ENCODE peak calls at places on chromosomes 7 and 10, in eight cellular contexts. Y is psoas muscle; S is NCI-H460; J is stimulated activated CD8-positive, alpha-beta memory T cell treated with anti-CD3 and anti-CD28 coated beads, Interleukin-4, amount 100 ng/mL, for 4 hours; B is stimulated activated CD4-positive, alpha-beta T cell treated with anti-CD3 and anti-CD28 coated beads, Interleukin-1b, Interleukin-23, amount 100 ng/mL, for 4 hours; M is activated T-cell treated with anti-CD3 and anti-CD28 coated beads for 1 hour; R is glomerular endothelial cell; H is fibroblast of lung. C is an unnamed sample.

GRCh38 chr10:75234683-75235374 is 928 bp downstream of the COMTD1 start:
- DNase-seq in J (no peak), R (no peak), B (no peak), S (no peak), M (peak; percentile 13), Y (peak; percentile 39), H (no peak), C (no peak)

GRCh38 chr10:4687397-4687796 is 138.6 kb upstream of the AKR1E2 start:
- DNase-seq in J (no peak), R (no peak), B (no peak), S (no peak), H (peak; percentile 45), Y (no peak), M (no peak), C (no peak)

GRCh38 chr7:116097365-116098009 is 66.9 kb upstream of the TFEC start:
- DNase-seq in S (peak; percentile 31), B (no peak), J (no peak), M (no peak), Y (no peak), R (peak; percentile 81), H (peak; percentile 89), C (peak; percentile 47)

GRCh38 chr7:74203956-74204615 is 5.7 kb upstream of the LAT2 start:
- DNase-seq in S (no peak), H (no peak), M (no peak), B (no peak), J (no peak), R (no peak), Y (no peak), C (no peak)

GRCh38 chr7:94511763-94512162 is 2.2 kb downstream of the CASD1 start:
- DNase-seq in M (no peak), J (no peak), B (no peak), H (peak; percentile 48), Y (no peak), R (no peak), S (no peak), C (no peak)

GRCh38 chr10:6068006-6068405 is 5.8 kb upstream of the IL2RA start:
- DNase-seq in J (no peak), B (no peak), H (no peak), S (no peak), R (no peak), M (no peak), Y (no peak), C (no peak)

GRCh38 chr7:102148799-102149198 is 137.9 kb upstream of the SH2B2 start:
- DNase-seq in J (no peak), R (no peak), B (no peak), H (no peak), M (no peak), Y (no peak), S (no peak), C (no peak)

GRCh38 chr10:12346707-12347106 is 2.6 kb upstream of the CAMK1D start:
- DNase-seq in H (no peak), S (no peak), Y (no peak), J (no peak), B (no peak), R (no peak), M (no peak), C (no peak)

GRCh38 chr10:1390200-1390599 is 334.0 kb downstream of the WDR37 start:
- DNase-seq in B (no peak), M (no peak), H (no peak), Y (no peak), S (no peak), R (no peak), J (no peak), C (no peak)

GRCh38 chr10:116271593-116272496 is 1.2 kb downstream of the GFRA1 start:
- DNase-seq in B (no peak), Y (peak; percentile 34), M (no peak), R (no peak), J (no peak), H (peak; percentile 11), S (no peak), C (no peak)

GRCh38 chr7:42993038-42993437 is 60.9 kb downstream of the MRPL32 start:
- DNase-seq in S (no peak), H (no peak), M (no peak), B (no peak), J (no peak), R (no peak), Y (no peak), C (no peak)

GRCh38 chr7:25384820-25385560 is 156.7 kb upstream of the NPVF start:
- DNase-seq in B (no peak), S (no peak), M (no peak), Y (no peak), H (no peak), R (no peak), J (no peak), C (no peak)

GRCh38 chr10:33799281-33799943 is 464.9 kb upstream of the NRP1 start:
- DNase-seq in R (no peak), Y (no peak), M (no peak), S (no peak), H (peak; percentile 29), J (no peak), B (no peak), C (no peak)

GRCh38 chr10:45625879-45626278 is 46.7 kb downstream of the ZFAND4 start:
- DNase-seq in S (no peak), H (no peak), M (no peak), R (no peak), Y (no peak), B (no peak), J (no peak), C (no peak)

GRCh38 chr7:425794-426188 is 93.9 kb downstream of the PDGFA start:
- DNase-seq in S (no peak), J (no peak), R (no peak), M (no peak), B (no peak), Y (no peak), H (no peak), C (no peak)

GRCh38 chr10:48439031-48439430 is 132.6 kb downstream of the MAPK8 start:
- DNase-seq in J (no peak), M (no peak), S (no peak), B (no peak), H (peak; percentile 82), R (no peak), Y (no peak), C (no peak)

GRCh38 chr7:158164101-158165095 is 423.2 kb downstream of the PTPRN2 start:
- DNase-seq in S (no peak), M (no peak), H (no peak), J (no peak), Y (no peak), B (no peak), R (no peak), C (no peak)

C was measured in H54.